ENCODE peak calls at places on chromosomes 2 and 18, in ten cellular contexts. Q, F, A, N, J, I, V, U, B and Z are unnamed samples.

GRCh38 chr2:40168032-40168431 is 283.9 kb downstream of the SLC8A1 start:
- DNase-seq in B (no peak), V (no peak), U (no peak), A (peak), F (peak), I (no peak), Q (no peak), N (no peak), J (no peak), Z (no peak)

GRCh38 chr2:147910990-147911473 is 66.2 kb downstream of the ACVR2A start:
- DNase-seq in J (peak), A (peak), U (peak), V (peak), I (peak), N (peak), F (peak), Q (peak), B (peak), Z (peak)

GRCh38 chr2:216495656-216496055 is 3.0 kb upstream of the RPL37A start:
- DNase-seq in J (no peak), V (no peak), Q (peak), U (peak), A (peak), F (no peak), I (peak), B (no peak), N (peak), Z (peak)

GRCh38 chr2:176490061-176490861 is 221.0 kb downstream of the MTX2 start:
- DNase-seq in N (peak), B (no peak), U (no peak), A (peak), J (no peak), I (no peak), V (no peak), Q (peak), F (no peak), Z (peak)

GRCh38 chr2:111066062-111066593 is 54.6 kb upstream of the BCL2L11 start:
- DNase-seq in I (no peak), U (no peak), J (no peak), A (no peak), F (no peak), V (no peak), B (no peak), N (no peak), Q (no peak), Z (no peak)

GRCh38 chr2:179344970-179345369 is 80.3 kb upstream of the SESTD1 start:
- DNase-seq in I (no peak), Q (no peak), J (no peak), N (no peak), F (no peak), U (peak), B (no peak), A (no peak), V (no peak), Z (no peak)

GRCh38 chr2:110677530-110678456 is at the start of gene BUB1:
- DNase-seq in I (peak), A (peak), J (peak), B (peak), F (peak), V (peak), N (peak), U (peak), Q (peak), Z (peak)

GRCh38 chr2:128413718-128414341 is 95.2 kb upstream of the HS6ST1 start:
- DNase-seq in V (no peak), F (no peak), Q (no peak), B (no peak), J (no peak), U (peak), I (no peak), N (no peak), A (no peak), Z (peak)

GRCh38 chr2:160339291-160339690 is 139.2 kb upstream of the ITGB6 start:
- DNase-seq in F (no peak), B (no peak), J (no peak), Q (no peak), V (no peak), A (no peak), N (peak), U (no peak), I (no peak), Z (no peak)

GRCh38 chr2:168518555-168519066 is 62.5 kb downstream of the CERS6 start:
- DNase-seq in Q (no peak), U (no peak), V (no peak), N (peak), I (peak), J (peak), A (peak), B (no peak), F (no peak), Z (peak)

GRCh38 chr18:5895300-5895885 is at the start of gene TMEM200C:
- DNase-seq in J (no peak), I (peak), V (no peak), U (peak), N (no peak), B (no peak), Q (peak), A (no peak), F (no peak), Z (no peak)

GRCh38 chr2:97267411-97268074 is 154.6 kb downstream of the ANKRD36 start:
- DNase-seq in U (no peak), A (no peak), V (no peak), B (no peak), N (no peak), J (no peak), Q (no peak), F (peak), I (peak), Z (no peak)

GRCh38 chr2:36329746-36330145 is 25.8 kb upstream of the CRIM1 start:
- DNase-seq in Q (peak), U (peak), A (peak), V (no peak), B (no peak), J (peak), I (no peak), F (peak), N (peak), Z (peak)

GRCh38 chr2:72538486-72538885 is 287.3 kb downstream of the EXOC6B start:
- DNase-seq in Q (peak), V (no peak), F (no peak), I (no peak), B (no peak), U (no peak), N (no peak), J (peak), A (no peak), Z (no peak)

GRCh38 chr2:224354631-224355211 is 47.2 kb downstream of the FAM124B start:
- DNase-seq in F (no peak), B (no peak), A (peak), I (no peak), J (no peak), V (no peak), U (no peak), Q (peak), N (peak), Z (peak)

DNA sequence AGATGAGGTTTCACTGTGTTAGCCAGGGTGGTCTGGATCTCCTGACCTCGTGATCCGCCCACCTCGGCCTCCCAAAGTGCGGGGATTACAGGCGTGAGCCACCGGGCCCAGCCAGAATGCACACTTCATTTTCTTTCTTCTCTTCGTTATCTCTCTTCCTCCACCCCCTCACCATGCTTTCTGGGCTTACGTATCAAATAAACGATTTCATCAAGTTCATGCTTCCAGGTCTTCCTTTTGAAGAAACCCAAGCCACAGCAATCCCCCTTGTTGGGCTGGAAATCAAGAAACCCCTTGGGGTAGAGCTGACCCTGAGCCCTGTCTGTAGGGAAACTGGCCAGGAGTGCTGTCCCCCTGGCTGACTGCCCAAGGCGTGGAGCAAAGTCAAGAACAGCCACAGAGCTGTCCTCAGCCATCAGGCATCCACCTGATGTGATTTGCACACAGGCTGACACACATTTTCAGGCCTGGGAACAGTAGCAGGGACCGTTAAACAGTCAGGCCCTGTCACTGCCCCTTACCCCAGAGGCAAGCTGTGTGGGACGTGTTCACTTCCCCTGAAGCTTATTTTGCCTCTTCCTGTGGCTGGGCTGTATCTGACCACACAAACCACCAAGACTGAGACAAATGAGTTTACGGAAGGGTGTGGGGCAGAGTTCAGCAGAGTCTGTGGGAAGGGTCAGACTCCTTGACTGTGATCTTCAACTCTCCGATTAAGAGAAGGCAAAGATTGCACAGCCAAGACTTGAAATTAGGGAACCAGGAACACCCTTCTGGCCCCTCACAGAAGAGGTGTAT is 15.1 kb upstream of the NMUR1 start:
- DNase-seq in Q (no peak), J (peak), V (peak), B (peak), F (no peak), N (peak), A (peak), I (peak), U (no peak), Z (peak)
- H3K4me3 ChIP-seq in Q (no peak), J (no peak), V (no peak), B (peak), F (no peak), N (no peak), A (no peak), I (peak), U (no peak), Z (no peak)

GRCh38 chr2:239380831-239381708 is 19.8 kb downstream of the HDAC4 start:
- DNase-seq in B (peak), Q (no peak), I (peak), V (no peak), N (no peak), J (no peak), A (no peak), F (no peak), U (no peak), Z (no peak)
- H3K4me3 ChIP-seq in B (peak), Q (no peak), I (peak), V (no peak), N (no peak), J (peak), A (no peak), F (no peak), U (no peak), Z (no peak)

DNA sequence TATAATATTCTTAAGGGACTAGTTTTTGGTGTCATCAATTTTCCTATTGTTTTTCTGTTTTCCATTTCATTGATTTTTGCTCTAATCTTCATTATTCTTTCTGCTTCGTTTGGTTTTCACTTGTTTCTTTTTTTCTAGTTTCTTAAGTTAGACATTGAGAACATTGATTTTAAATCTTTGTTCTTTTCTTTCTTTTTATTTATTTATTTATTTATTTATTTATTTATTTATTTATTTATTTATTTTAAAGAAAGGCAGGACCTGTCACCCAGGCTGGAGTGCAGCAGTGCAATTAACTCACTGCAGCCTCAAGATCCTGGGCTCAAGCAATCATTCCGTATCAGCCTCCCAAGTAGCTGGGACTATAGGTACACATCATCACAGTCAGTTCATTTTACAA is 7.0 kb upstream of the FMNL2 start:
- DNase-seq in I (no peak), J (no peak), A (no peak), B (no peak), U (no peak), Q (no peak), N (no peak), V (no peak), F (no peak), Z (no peak)
- H3K4me3 ChIP-seq in I (no peak), J (no peak), A (no peak), B (no peak), U (no peak), Q (no peak), N (no peak), V (no peak), F (no peak), Z (no peak)

DNA sequence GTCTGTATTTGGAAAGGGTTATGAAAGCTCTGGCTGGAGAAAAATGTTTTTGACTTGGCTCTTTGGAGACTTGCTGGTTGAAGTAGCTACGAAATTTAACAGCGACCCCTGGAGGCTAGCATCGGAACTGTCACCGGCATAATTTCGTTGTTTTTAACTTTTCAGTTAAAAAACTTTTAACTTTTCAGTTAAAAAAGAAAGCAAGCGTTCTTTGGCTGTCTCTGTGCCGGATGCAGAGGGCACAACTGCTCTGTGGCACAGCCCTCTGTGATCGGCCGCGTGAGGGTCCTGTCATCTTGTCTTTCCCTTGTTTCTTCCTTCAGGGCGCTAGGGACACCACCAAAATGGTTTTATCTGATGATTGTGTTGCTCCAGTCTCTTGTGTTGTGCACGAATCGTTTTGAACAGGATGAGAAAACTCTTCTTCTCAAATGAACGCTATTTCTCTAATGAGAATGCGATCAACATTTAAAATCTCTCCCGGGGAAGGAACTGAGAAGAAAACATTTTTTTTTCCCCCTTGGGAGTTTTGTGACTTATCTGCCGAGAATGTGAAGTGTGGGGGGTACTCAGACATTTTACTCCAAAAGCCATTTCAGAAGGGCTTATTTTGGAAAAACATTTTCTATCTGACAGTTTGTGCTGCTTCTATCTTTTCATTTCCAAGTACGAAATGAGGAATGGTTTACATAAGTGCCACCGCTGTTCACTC is 57.1 kb downstream of the ADCYAP1 start:
- DNase-seq in Q (peak), N (peak), F (peak), J (peak), U (peak), A (peak), B (peak), V (peak), I (peak), Z (peak)
- H3K4me3 ChIP-seq in Q (peak), N (peak), F (no peak), J (peak), U (peak), A (peak), B (peak), V (peak), I (no peak), Z (peak)